ENCODE peak calls at places on chromosomes 12 and 14, in ten cellular contexts. L, F, M, U, V, G, Z, H, P and W are unnamed samples.

GRCh38 chr12:18246057-18246456 is 15.3 kb upstream of the PIK3C2G start:
- DNase-seq in H (no peak), F (no peak), Z (no peak), V (no peak), P (no peak), M (no peak), G (no peak), L (no peak), U (no peak), W (no peak)

GRCh38 chr14:97771340-97772045 is 974.3 kb downstream of the VRK1 start:
- DNase-seq in M (no peak), P (no peak), L (no peak), U (no peak), F (no peak), H (no peak), G (no peak), V (no peak), Z (no peak), W (peak; percentile 66)

GRCh38 chr14:102913341-102914211 is 8.9 kb upstream of the AMN start:
- DNase-seq in F (no peak), M (no peak), U (no peak), G (no peak), Z (no peak), H (no peak), P (no peak), V (no peak), L (no peak), W (no peak)

GRCh38 chr14:88551936-88552565 is 2.8 kb downstream of the PTPN21 start:
- DNase-seq in M (peak; percentile 40), G (no peak), F (no peak), H (no peak), U (no peak), Z (no peak), P (no peak), L (peak; percentile 18), V (peak; percentile 25), W (peak; percentile 22)

GRCh38 chr14:31787377-31787776 is 226.2 kb downstream of the NUBPL start:
- DNase-seq in U (no peak), Z (no peak), F (no peak), L (no peak), H (no peak), V (no peak), G (no peak), P (no peak), M (no peak), W (no peak)

GRCh38 chr12:38160318-38161122 is 156.1 kb upstream of the ALG10B start:
- DNase-seq in H (no peak), L (no peak), P (no peak), F (no peak), Z (no peak), V (no peak), G (no peak), U (no peak), M (no peak), W (no peak)

GRCh38 chr12:54300732-54301427 is at the start of gene NFE2:
- DNase-seq in Z (no peak), V (no peak), G (no peak), P (peak; percentile 66), H (no peak), F (peak; percentile 28), M (peak; percentile 82), L (peak; percentile 61), U (peak; percentile 72), W (peak; percentile 66)

GRCh38 chr14:22875748-22876319 is 4.3 kb downstream of the LRP10 start:
- DNase-seq in H (no peak), M (no peak), V (no peak), P (no peak), G (no peak), Z (no peak), U (no peak), F (no peak), L (no peak), W (no peak)

GRCh38 chr12:95988506-95989275 is 7.5 kb downstream of the HAL start:
- DNase-seq in M (no peak), L (no peak), G (no peak), U (no peak), Z (no peak), F (no peak), V (no peak), P (no peak), H (no peak), W (no peak)

GRCh38 chr14:96237641-96238040 is 18.4 kb upstream of the BDKRB1 start:
- DNase-seq in L (no peak), U (no peak), M (no peak), P (no peak), Z (no peak), V (no peak), F (no peak), H (no peak), G (no peak), W (no peak)

GRCh38 chr12:6199211-6199530 is 1.0 kb upstream of the CD9 start:
- DNase-seq in V (no peak), P (no peak), H (no peak), M (no peak), U (no peak), F (no peak), L (no peak), Z (no peak), G (no peak), W (no peak)